ENCODE peak calls at places on chromosomes 1 and 21, in seven cellular contexts. H is right lobe of liver, D is IMR-90, J is esophagus squamous epithelium, W is A549, E is uterus, M is GM12891. K is an unnamed sample.

GRCh38 chr1:42108309-42108708 is 44.9 kb upstream of the GUCA2B start:
- DNase-seq in H (no peak), D (no peak), J (no peak), W (no peak), E (no peak), M (no peak), K (no peak)

GRCh38 chr1:59025898-59026426 is 242.1 kb upstream of the JUN start:
- DNase-seq in H (no peak), D (peak), J (no peak), W (no peak), E (no peak), M (no peak), K (no peak)

GRCh38 chr1:241465673-241466072 is 53.9 kb downstream of the FH start:
- DNase-seq in H (no peak), D (no peak), J (no peak), W (no peak), E (no peak), M (no peak), K (no peak)

GRCh38 chr1:80657707-80658106 is 1143.0 kb upstream of the ADGRL2 start:
- DNase-seq in H (no peak), D (no peak), J (no peak), W (no peak), E (no peak), M (no peak), K (no peak)

GRCh38 chr1:150225546-150225945 is 10.4 kb downstream of the ANP32E start:
- DNase-seq in H (no peak), D (no peak), J (no peak), W (no peak), E (no peak), M (no peak), K (no peak)

GRCh38 chr1:9182784-9183257 is 51.8 kb upstream of the H6PD start:
- DNase-seq in H (no peak), D (no peak), J (no peak), W (no peak), E (no peak), M (no peak), K (no peak)

GRCh38 chr1:163922743-163923186 is 601.0 kb downstream of the NUF2 start:
- DNase-seq in H (no peak), D (no peak), J (no peak), W (no peak), E (no peak), M (no peak), K (no peak)

GRCh38 chr1:183761871-183762270 is 43.0 kb upstream of the RGL1 start:
- DNase-seq in H (no peak), D (peak), J (no peak), W (no peak), E (no peak), M (no peak), K (no peak)

GRCh38 chr1:2623571-2624337 is 9.1 kb downstream of the MMEL1 start:
- DNase-seq in H (no peak), D (no peak), J (no peak), W (no peak), E (no peak), M (no peak), K (no peak)

GRCh38 chr1:222817529-222817928 is 2.7 kb downstream of the DISP1 start:
- DNase-seq in H (no peak), D (peak), J (no peak), W (peak), E (peak), M (no peak), K (peak)

GRCh38 chr1:61142726-61143500 is 60.6 kb downstream of the NFIA start:
- DNase-seq in H (no peak), D (no peak), J (no peak), W (no peak), E (no peak), M (no peak), K (no peak)

GRCh38 chr1:31717341-31717740 is 13.5 kb upstream of the COL16A1 start:
- DNase-seq in H (no peak), D (peak), J (no peak), W (no peak), E (no peak), M (no peak), K (peak)

GRCh38 chr1:151893176-151893924 is 16.0 kb downstream of the THEM4 start:
- DNase-seq in H (no peak), D (no peak), J (no peak), W (no peak), E (no peak), M (no peak), K (no peak)

GRCh38 chr1:173628888-173629287 is 6.2 kb upstream of the TEX50 start:
- DNase-seq in H (no peak), D (no peak), J (no peak), W (no peak), E (no peak), M (no peak), K (no peak)

GRCh38 chr21:37060296-37060695 is 12.6 kb downstream of the PIGP start:
- DNase-seq in H (no peak), D (peak), J (no peak), W (peak), E (no peak), M (no peak), K (peak)

GRCh38 chr1:81760487-81761097 is 40.1 kb upstream of the ADGRL2 start:
- DNase-seq in H (no peak), D (peak), J (no peak), W (no peak), E (no peak), M (no peak), K (no peak)

GRCh38 chr21:36402339-36402738 is 17.1 kb downstream of the CHAF1B start:
- DNase-seq in H (no peak), D (no peak), J (no peak), W (no peak), E (no peak), M (no peak), K (no peak)

GRCh38 chr1:245690946-245691456 is 536.2 kb downstream of the KIF26B start:
- DNase-seq in H (no peak), D (no peak), J (no peak), W (no peak), E (no peak), M (no peak), K (no peak)

GRCh38 chr21:29130234-29130993 is at the start of gene MAP3K7CL:
- DNase-seq in H (no peak), D (peak), J (no peak), W (no peak), E (peak), M (no peak), K (peak)

GRCh38 chr1:77282187-77282865 is 507 bp downstream of the AK5 start:
- DNase-seq in H (peak), D (peak), J (no peak), W (peak), E (no peak), M (peak), K (peak)

GRCh38 chr1:164640673-164641352 is 81.8 kb downstream of the PBX1 start:
- DNase-seq in H (no peak), D (no peak), J (no peak), W (no peak), E (no peak), M (no peak), K (no peak)

GRCh38 chr1:153533689-153534201 is 2.0 kb downstream of the S100A6 start:
- DNase-seq in H (no peak), D (peak), J (no peak), W (peak), E (peak), M (no peak), K (peak)

GRCh38 chr1:54609301-54609921 is 13.9 kb downstream of the FAM151A start:
- DNase-seq in H (no peak), D (no peak), J (no peak), W (no peak), E (peak), M (no peak), K (no peak)

GRCh38 chr1:114428083-114428754 is 82.8 kb downstream of the TRIM33 start:
- DNase-seq in H (no peak), D (peak), J (no peak), W (no peak), E (no peak), M (no peak), K (no peak)

GRCh38 chr1:151158751-151159251 is 2.4 kb downstream of the TNFAIP8L2 start:
- DNase-seq in H (no peak), D (no peak), J (no peak), W (no peak), E (no peak), M (no peak), K (no peak)

GRCh38 chr1:9732123-9732971 is 80.8 kb downstream of the PIK3CD start:
- DNase-seq in H (no peak), D (no peak), J (no peak), W (no peak), E (no peak), M (no peak), K (no peak)

DNA sequence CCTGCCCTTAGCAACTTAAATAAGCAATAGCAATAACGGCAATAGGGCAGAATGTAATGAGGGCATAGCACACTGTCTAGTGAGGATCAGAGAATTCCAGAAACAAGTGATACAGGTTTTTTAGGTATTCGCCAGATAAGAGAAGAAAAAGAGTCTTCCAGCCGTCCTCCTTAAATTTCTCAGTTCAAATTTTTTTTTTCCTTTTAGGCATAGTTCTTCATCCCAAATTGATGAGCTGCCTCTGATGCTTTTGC is 1.8 kb downstream of the PIGV start:
- DNase-seq in H (no peak), D (no peak), J (no peak), W (no peak), E (no peak), M (no peak), K (no peak)
- TF ChIP-seq POLR2A in H (no peak), D (no peak), J (no peak), W (no peak), E (no peak), M (no peak), K (no peak)

GRCh38 chr1:159077657-159077961 is 1.0 kb upstream of the AIM2 start:
- DNase-seq in H (no peak), D (no peak), J (no peak), W (no peak), E (no peak), M (no peak), K (no peak)

GRCh38 chr1:159079518-159079917 is 3.0 kb upstream of the AIM2 start:
- DNase-seq in H (no peak), D (no peak), J (no peak), W (no peak), E (no peak), M (no peak), K (no peak)

GRCh38 chr1:159071970-159072582 is 4.5 kb downstream of the AIM2 start:
- DNase-seq in H (no peak), D (peak), J (no peak), W (peak), E (no peak), M (no peak), K (no peak)

GRCh38 chr1:159076438-159076752 is 171 bp downstream of the AIM2 start:
- DNase-seq in H (no peak), D (no peak), J (no peak), W (no peak), E (no peak), M (no peak), K (no peak)

DNA sequence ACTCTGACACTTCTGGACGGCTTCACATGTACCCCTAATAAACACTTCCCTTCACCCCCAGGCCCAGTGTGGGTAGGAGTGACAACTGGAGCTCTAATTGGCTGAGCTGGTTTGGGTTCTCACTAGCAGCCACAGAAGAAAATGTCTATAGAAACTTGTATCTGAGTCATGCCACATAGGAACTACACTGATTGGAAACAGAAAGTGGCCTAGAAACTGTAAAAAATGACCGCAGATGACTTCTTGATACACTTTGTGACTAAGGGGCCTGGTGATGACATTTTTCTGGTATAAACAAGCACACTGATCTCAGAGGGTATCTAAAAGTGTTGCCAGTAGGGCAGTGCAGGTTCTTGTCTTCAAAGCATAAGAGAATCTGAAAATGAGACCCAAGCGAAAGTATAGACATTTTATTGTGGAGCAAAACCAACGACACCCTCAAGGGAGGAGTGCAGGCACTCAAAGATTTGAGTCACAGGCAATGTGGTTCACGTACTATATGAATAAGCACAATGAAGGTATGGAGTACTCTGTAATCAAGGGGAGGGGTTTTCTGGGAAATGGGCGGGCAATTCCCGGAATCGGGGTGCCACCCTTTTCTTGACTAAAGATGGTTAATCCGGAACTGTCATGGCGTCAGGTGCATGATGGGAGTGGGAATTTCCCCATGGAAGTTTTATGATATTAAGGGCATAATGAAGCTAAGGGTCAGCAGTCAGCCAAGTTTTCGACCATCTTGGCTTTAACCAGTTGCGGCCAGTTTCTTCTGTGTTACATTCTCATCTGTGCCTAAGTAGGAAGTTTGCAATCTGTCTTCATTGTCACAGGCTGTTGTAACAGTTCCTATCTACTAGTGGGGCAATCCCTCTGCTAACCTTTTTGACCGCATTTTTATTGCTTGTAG is at the start of gene AIM2:
- DNase-seq in H (peak), D (no peak), J (no peak), W (no peak), E (no peak), M (no peak), K (no peak)
- TF ChIP-seq POLR2A in H (no peak), D (no peak), J (no peak), W (no peak), E (no peak), M (peak), K (no peak)

GRCh38 chr1:205504311-205505075 is at the start of gene CDK18:
- DNase-seq in H (peak), D (no peak), J (no peak), W (peak), E (peak), M (no peak), K (peak)
- TF ChIP-seq POLR2A in H (no peak), D (no peak), J (no peak), W (no peak), E (no peak), M (no peak), K (peak)

GRCh38 chr21:42892582-42892930 is 553 bp upstream of the NDUFV3 start:
- DNase-seq in H (no peak), D (no peak), J (no peak), W (no peak), E (no peak), M (no peak), K (no peak)

GRCh38 chr21:42887321-42887720 is 5.8 kb upstream of the NDUFV3 start:
- DNase-seq in H (no peak), D (no peak), J (no peak), W (no peak), E (no peak), M (no peak), K (no peak)

DNA sequence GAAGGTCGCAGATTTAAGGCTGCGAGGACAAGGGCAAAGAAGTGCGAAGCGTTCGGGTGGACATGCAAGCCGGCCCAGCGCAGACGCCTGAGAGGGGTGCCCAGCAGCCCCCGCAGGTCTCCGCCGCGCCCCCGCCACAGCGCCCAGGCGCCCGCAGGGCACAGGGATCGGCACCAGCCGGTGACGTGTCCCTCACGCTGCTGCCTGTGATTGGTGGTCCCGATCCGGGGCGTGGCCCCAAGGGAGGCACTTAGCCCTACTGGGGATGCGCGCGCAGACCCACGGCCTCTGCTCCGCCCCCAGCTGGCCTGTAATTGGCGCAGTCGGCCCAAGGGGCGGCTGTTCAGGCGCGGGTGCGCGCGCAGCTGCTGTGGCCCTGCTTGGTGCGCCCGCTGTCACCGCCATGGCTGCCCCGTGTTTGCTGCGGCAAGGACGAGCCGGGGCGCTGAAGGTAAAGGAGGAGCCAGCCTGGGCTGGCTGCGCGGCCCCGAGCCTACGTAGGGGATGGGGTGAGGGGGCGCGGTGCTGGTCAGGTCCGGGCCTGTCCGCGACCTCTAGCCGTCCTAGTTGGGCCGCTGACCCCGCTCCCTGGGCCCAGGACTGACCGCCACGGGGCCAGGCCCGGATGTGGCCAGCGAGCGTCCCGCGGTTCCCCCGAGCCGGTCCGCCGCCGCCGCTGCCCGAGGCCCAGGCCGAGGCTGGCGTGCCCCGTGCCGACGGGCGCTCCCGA is at the start of gene NDUFV3:
- DNase-seq in H (peak), D (peak), J (peak), W (peak), E (peak), M (peak), K (peak)
- TF ChIP-seq POLR2A in H (peak), D (peak), J (peak), W (peak), E (peak), M (peak), K (peak)

DNA sequence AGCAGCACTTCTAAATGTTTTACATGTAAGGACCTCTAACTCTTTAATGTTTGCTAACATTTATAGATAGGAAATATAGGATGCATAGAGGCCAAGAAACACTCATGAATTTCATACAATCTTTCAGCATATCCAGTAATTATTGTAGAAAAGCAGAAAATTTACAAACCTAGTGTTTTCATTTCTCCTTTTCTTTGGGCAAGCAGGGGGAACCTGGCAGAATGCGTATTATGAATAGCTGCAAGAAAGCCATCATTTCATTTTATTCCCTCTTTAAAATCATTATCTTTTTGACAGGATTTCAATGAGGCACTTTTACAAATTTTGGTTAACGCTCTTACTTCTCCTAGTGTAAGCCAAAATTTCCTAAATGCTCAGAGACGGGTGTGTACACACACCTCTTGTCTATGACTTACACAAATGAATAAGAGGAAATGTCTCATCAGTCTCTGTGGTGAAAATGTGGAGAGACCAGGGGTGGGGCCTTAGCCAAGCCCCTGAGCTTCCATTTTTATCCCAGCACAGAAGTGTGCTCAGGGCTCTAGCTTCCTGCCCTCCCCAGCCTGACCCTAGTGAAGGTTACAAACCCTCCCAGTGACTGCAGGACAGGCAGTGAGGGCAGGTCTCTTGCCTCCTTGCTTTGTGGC is 91.6 kb downstream of the LRRC8C start:
- DNase-seq in H (no peak), D (peak), J (no peak), W (no peak), E (no peak), M (no peak), K (peak)
- TF ChIP-seq POLR2A in H (no peak), D (peak), J (no peak), W (no peak), E (no peak), M (no peak), K (no peak)

GRCh38 chr1:232454487-232454886 is 175.4 kb downstream of the SIPA1L2 start:
- DNase-seq in H (no peak), D (no peak), J (no peak), W (no peak), E (no peak), M (no peak), K (no peak)
- TF ChIP-seq POLR2A in H (no peak), D (no peak), J (no peak), W (no peak), E (no peak), M (no peak), K (no peak)

GRCh38 chr1:11061652-11062365 is 2.0 kb upstream of the SRM start:
- DNase-seq in H (no peak), D (no peak), J (no peak), W (no peak), E (no peak), M (no peak), K (no peak)
- TF ChIP-seq POLR2A in H (no peak), D (no peak), J (no peak), W (no peak), E (no peak), M (no peak), K (no peak)

GRCh38 chr1:227734858-227735780 is at the start of the genes JMJD4 and SNAP47:
- DNase-seq in H (peak), D (peak), J (peak), W (peak), E (peak), M (peak), K (peak)
- TF ChIP-seq POLR2A in H (peak), D (peak), J (peak), W (peak), E (peak), M (peak), K (peak)

DNA sequence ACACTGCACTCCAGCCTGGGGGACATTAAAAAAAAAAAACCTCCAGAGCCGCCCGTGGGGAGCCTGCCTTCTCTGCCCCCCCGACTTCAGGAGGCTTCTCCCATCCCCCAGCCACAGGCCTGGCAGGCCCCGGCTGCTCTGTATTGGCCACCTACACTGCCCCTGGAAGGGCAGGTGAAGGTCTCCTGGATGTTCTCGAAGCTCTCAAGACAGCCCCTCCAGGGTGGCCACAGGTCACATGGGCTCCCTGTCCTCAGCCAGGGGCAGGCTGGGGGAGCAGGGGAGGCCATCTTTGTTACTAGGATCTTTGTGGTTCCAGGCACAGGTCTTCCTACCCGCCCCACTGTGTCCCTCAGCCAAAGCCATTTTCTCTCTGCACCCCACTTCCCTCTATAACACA is 32.8 kb downstream of the PADI6 start:
- DNase-seq in H (no peak), D (no peak), J (no peak), W (no peak), E (no peak), M (no peak), K (no peak)
- TF ChIP-seq POLR2A in H (no peak), D (no peak), J (no peak), W (no peak), E (no peak), M (no peak), K (no peak)